ENCODE peak calls at places on chromosomes 4 and X, in nine cellular contexts. M is heart right ventricle; A is HL-60; X is effector memory CD4-positive, alpha-beta T cell; V is stomach; U is CD4-positive, alpha-beta T cell; Q is dorsolateral prefrontal cortex; O is breast epithelium; T is vagina. L is an unnamed sample.

GRCh38 chrX:123201720-123202119 is 17.6 kb downstream of the GRIA3 start:
- DNase-seq in A (no peak), M (no peak), X (no peak), O (no peak), Q (no peak), U (no peak), T (no peak), V (no peak), L (no peak)

GRCh38 chr4:81465668-81466357 is 5.9 kb downstream of the RASGEF1B start:
- DNase-seq in T (no peak), M (no peak), X (no peak), A (no peak), U (no peak), Q (no peak), V (no peak), O (no peak), L (no peak)

GRCh38 chr4:159048166-159048886 is 54.6 kb upstream of the RAPGEF2 start:
- DNase-seq in M (peak; percentile 75), T (no peak), A (no peak), X (no peak), U (no peak), O (peak; percentile 64), V (peak; percentile 77), Q (peak; percentile 41), L (peak; percentile 60)

GRCh38 chr4:105596676-105597075 is 44.3 kb downstream of the ARHGEF38 start:
- DNase-seq in X (no peak), A (no peak), Q (no peak), V (no peak), U (no peak), O (no peak), T (no peak), M (no peak), L (no peak)

GRCh38 chr4:158314756-158315487 is 104.6 kb downstream of the TMEM144 start:
- DNase-seq in Q (no peak), O (no peak), M (no peak), U (no peak), T (no peak), A (no peak), V (no peak), X (no peak), L (no peak)

GRCh38 chrX:42149786-42150185 is 226.4 kb upstream of the CASK start:
- DNase-seq in M (no peak), O (no peak), V (no peak), Q (no peak), T (no peak), X (no peak), U (no peak), A (no peak), L (no peak)

GRCh38 chr4:99712099-99712498 is 54.5 kb upstream of the C4orf54 start:
- DNase-seq in M (no peak), U (no peak), T (no peak), V (no peak), A (no peak), Q (no peak), X (no peak), O (no peak), L (no peak)

GRCh38 chr4:113810906-113811305 is 49.4 kb upstream of the CAMK2D start:
- DNase-seq in T (no peak), U (no peak), A (no peak), V (no peak), O (no peak), M (no peak), X (no peak), Q (no peak), L (no peak)

GRCh38 chr4:107115185-107115847 is 79.2 kb upstream of the DKK2 start:
- DNase-seq in Q (no peak), A (no peak), V (no peak), U (no peak), O (no peak), T (no peak), X (no peak), M (no peak), L (no peak)

DNA sequence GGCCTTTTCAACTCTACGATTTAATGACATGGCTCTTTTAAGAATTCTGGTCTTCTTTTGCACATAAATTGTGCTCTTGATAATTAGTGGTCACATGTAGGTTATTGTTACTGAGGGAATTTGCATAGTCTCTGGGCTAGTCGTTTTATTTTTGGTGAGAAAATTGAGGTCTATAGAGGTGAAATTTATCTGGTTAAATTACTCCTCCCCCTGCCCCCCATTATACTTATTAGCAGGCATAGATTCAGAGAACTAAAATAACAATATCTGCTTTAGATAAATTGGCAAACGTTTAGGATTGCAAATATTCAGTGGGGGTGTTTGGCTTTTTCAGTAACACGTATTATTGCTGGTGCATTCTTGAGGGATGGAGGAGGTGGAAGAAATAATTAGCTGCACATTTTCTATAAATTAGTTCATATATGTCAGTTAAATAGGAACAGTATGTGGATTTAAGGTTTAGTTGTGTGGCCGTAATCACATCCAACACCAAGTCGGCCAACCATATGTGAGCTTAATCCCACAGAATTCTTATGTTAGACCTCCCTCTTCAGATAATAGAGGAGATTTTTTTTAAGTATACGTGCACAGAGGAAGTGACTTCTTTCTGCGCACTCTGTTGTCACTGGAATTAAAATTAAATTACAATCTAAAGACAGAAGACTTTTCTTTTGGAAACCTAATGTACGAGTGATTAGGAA is 1.9 kb downstream of the SEPTIN11 start:
- DNase-seq in Q (no peak), M (no peak), X (no peak), O (no peak), A (no peak), U (no peak), V (no peak), T (no peak), L (no peak)
- H3K27ac ChIP-seq in Q (peak overlapping the region; percentile 89), M (peak overlapping the region; percentile 95), X (no peak overlapping the region), O (no peak overlapping the region), A (no peak overlapping the region), U (no peak overlapping the region), V (peak overlapping the region; percentile 91), T (peak overlapping the region; percentile 85), L (no peak overlapping the region)

DNA sequence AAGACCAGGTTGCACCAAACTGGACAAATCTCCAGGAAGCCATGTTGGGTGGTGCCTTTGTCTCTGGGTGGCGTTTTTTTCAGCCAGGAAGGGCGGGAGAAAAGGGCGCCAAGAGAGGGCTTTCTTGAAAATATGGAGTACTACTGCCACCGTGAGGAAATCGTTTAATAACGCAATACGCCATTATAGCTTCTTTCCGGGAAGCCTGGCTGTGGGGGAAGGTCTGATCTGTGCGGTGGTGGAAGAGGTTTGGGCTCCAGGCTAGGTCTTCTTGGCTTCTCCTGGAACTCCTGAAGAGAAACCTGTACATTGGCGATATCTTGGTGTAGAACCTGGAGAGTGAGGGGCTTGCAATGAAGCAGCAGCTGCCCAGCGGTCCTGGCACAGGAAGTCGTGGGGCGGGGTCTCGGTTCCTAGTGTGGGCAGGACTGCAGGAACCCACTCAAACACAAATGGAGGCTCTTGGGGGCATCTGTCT is 202.7 kb downstream of the OR13H1 start:
- DNase-seq in O (peak; percentile 85), A (peak; percentile 80), V (peak; percentile 86), M (peak; percentile 8), X (peak; percentile 69), T (no peak), Q (peak; percentile 75), U (peak; percentile 72), L (peak; percentile 85)
- H3K27ac ChIP-seq in O (peak overlapping the region; percentile 86), A (peak overlapping the region; percentile 90), V (peak overlapping the region; percentile 84), M (peak overlapping the region; percentile 34), X (peak overlapping the region; percentile 30), T (peak overlapping the region; percentile 76), Q (no peak overlapping the region), U (peak overlapping the region; percentile 35), L (peak overlapping the region; percentile 72)

GRCh38 chr4:48594185-48594584 is 104.1 kb downstream of the ZAR1 start:
- DNase-seq in O (no peak), X (no peak), T (no peak), Q (no peak), V (no peak), A (no peak), U (no peak), M (peak; percentile 77), L (no peak)

GRCh38 chr4:48588230-48588943 is 98.3 kb downstream of the ZAR1 start:
- DNase-seq in X (no peak), T (no peak), A (no peak), V (no peak), Q (no peak), M (no peak), O (no peak), U (no peak), L (no peak)

GRCh38 chr4:48590884-48591283 is 100.8 kb downstream of the ZAR1 start:
- DNase-seq in M (no peak), U (no peak), Q (no peak), X (no peak), O (no peak), T (no peak), V (no peak), A (no peak), L (no peak)

GRCh38 chr4:48596336-48596735 is 106.3 kb downstream of the ZAR1 start:
- DNase-seq in A (no peak), X (no peak), O (no peak), U (no peak), Q (no peak), T (no peak), M (no peak), V (no peak), L (no peak)

GRCh38 chr4:48591372-48591771 is 101.3 kb downstream of the ZAR1 start:
- DNase-seq in V (no peak), T (no peak), O (no peak), Q (no peak), A (no peak), M (no peak), U (no peak), X (no peak), L (no peak)
- H3K27ac ChIP-seq in V (no peak overlapping the region), T (no peak overlapping the region), O (no peak overlapping the region), Q (no peak overlapping the region), A (no peak overlapping the region), M (no peak overlapping the region), U (no peak overlapping the region), X (no peak overlapping the region), L (peak overlapping the region; percentile 12)

GRCh38 chr4:42641696-42642095 is 15.2 kb downstream of the ATP8A1 start:
- DNase-seq in T (no peak), A (no peak), X (no peak), O (no peak), Q (no peak), V (no peak), M (no peak), U (no peak), L (no peak)
- H3K27ac ChIP-seq in T (no peak overlapping the region), A (no peak overlapping the region), X (no peak overlapping the region), O (no peak overlapping the region), Q (no peak overlapping the region), V (no peak overlapping the region), M (no peak overlapping the region), U (no peak overlapping the region), L (no peak overlapping the region)

GRCh38 chr4:153530284-153530995 is 64.3 kb downstream of the TMEM131L start:
- DNase-seq in V (no peak), T (no peak), O (no peak), Q (no peak), U (no peak), A (no peak), X (no peak), M (no peak), L (no peak)

GRCh38 chr4:153530996-153531375 is 64.8 kb downstream of the TMEM131L start:
- DNase-seq in V (no peak), A (no peak), U (no peak), Q (no peak), X (no peak), T (no peak), O (no peak), M (no peak), L (no peak)

GRCh38 chr4:153528705-153529493 is 62.7 kb downstream of the TMEM131L start:
- DNase-seq in O (no peak), M (no peak), X (no peak), A (no peak), V (no peak), U (no peak), T (no peak), Q (no peak), L (no peak)

GRCh38 chr4:153529646-153530045 is 63.5 kb downstream of the TMEM131L start:
- DNase-seq in X (no peak), T (no peak), V (no peak), M (no peak), A (peak; percentile 50), U (no peak), Q (no peak), O (no peak), L (no peak)

GRCh38 chr4:153527690-153528089 is 61.5 kb downstream of the TMEM131L start:
- DNase-seq in Q (no peak), A (no peak), T (no peak), V (no peak), O (no peak), M (no peak), X (no peak), U (no peak), L (no peak)
- H3K27ac ChIP-seq in Q (no peak overlapping the region), A (no peak overlapping the region), T (no peak overlapping the region), V (no peak overlapping the region), O (no peak overlapping the region), M (no peak overlapping the region), X (no peak overlapping the region), U (peak overlapping the region; percentile 5), L (no peak overlapping the region)